ENCODE peak calls at places on chromosome 21, in four cellular contexts. P, S, N and O are unnamed samples.

GRCh38 chr21:16708431-16708830 is 804.4 kb upstream of the CXADR start:
- DNase-seq in P (no peak), N (no peak), S (no peak), O (no peak)

GRCh38 chr21:34205811-34206635 is 132.6 kb downstream of the MRPS6 start:
- DNase-seq in S (no peak), N (peak), P (no peak), O (no peak)

GRCh38 chr21:24298040-24298439 is 1309.2 kb downstream of the MRPL39 start:
- DNase-seq in N (no peak), S (no peak), P (no peak), O (no peak)

GRCh38 chr21:17726047-17726446 is 93.1 kb downstream of the C21orf91 start:
- DNase-seq in N (peak), S (peak), P (no peak), O (no peak)

GRCh38 chr21:46662765-46663500 is 27.5 kb downstream of the PRMT2 start:
- DNase-seq in P (no peak), N (no peak), S (peak), O (no peak)

GRCh38 chr21:44988607-44989537 is 49.0 kb downstream of the SLX9 start:
- DNase-seq in P (no peak), S (no peak), N (no peak), O (no peak)

GRCh38 chr21:26966978-26967913 is at the start of gene ADAMTS5:
- DNase-seq in N (no peak), S (peak), P (no peak), O (no peak)

GRCh38 chr21:34679056-34679455 is 10.3 kb downstream of the CLIC6 start:
- DNase-seq in N (no peak), S (no peak), P (no peak), O (no peak)

GRCh38 chr21:37454869-37455503 is 88.4 kb downstream of the DYRK1A start:
- DNase-seq in S (no peak), N (no peak), P (no peak), O (no peak)

GRCh38 chr21:44011774-44012473 is at the start of gene TRAPPC10:
- DNase-seq in P (peak), N (peak), S (peak), O (peak)

GRCh38 chr21:45226540-45227326 is 61.0 kb downstream of the POFUT2 start:
- DNase-seq in P (no peak), N (no peak), S (peak), O (no peak)

GRCh38 chr21:32572574-32573420 is 12.5 kb downstream of the TCP10L start:
- DNase-seq in S (no peak), P (no peak), N (peak), O (no peak)

GRCh38 chr21:45078877-45079281 is 4.5 kb downstream of the ADARB1 start:
- DNase-seq in N (no peak), S (peak), P (no peak), O (no peak)

GRCh38 chr21:26964379-26964778 is 2.5 kb downstream of the ADAMTS5 start:
- DNase-seq in P (no peak), S (peak), N (no peak), O (no peak)

GRCh38 chr21:32569261-32570230 is 15.8 kb downstream of the TCP10L start:
- DNase-seq in N (peak), S (peak), P (peak), O (peak)

GRCh38 chr21:40696246-40696645 is 150.7 kb downstream of the DSCAM start:
- DNase-seq in S (no peak), N (no peak), P (no peak), O (no peak)

GRCh38 chr21:42289926-42290325 is 25.3 kb downstream of the TFF3 start:
- DNase-seq in S (no peak), N (no peak), P (no peak), O (no peak)

GRCh38 chr21:28729887-28730286 is 262.8 kb downstream of the LTN1 start:
- DNase-seq in N (no peak), P (no peak), S (no peak), O (no peak)